ENCODE peak calls at places on chromosome 6, in ten cellular contexts. B is hepatocyte, U is HFFc6, M is brain microvascular endothelial cell, D is tibial artery, W is lower leg skin, O is PC-9, A is stomach, V is PC-3, R is cardiac fibroblast. S is an unnamed sample.

GRCh38 chr6:112022749-112023148 is 31.2 kb upstream of the CCN6 start:
- DNase-seq in B (no peak), U (no peak), M (no peak), D (no peak), W (no peak), O (no peak), A (no peak), V (no peak), R (no peak), S (no peak)

GRCh38 chr6:101445527-101445926 is 52.0 kb downstream of the GRIK2 start:
- DNase-seq in B (no peak), U (peak; percentile 64), M (no peak), D (no peak), W (no peak), O (no peak), A (no peak), V (peak; percentile 28), R (peak; percentile 2), S (no peak)

GRCh38 chr6:54194067-54194466 is 82.8 kb downstream of the MLIP start:
- DNase-seq in B (peak; percentile 30), U (no peak), M (peak; percentile 37), D (no peak), W (no peak), O (no peak), A (no peak), V (peak; percentile 52), R (peak; percentile 46), S (no peak)

GRCh38 chr6:109949281-109950065 is 28.6 kb upstream of the GPR6 start:
- DNase-seq in B (no peak), U (no peak), M (no peak), D (no peak), W (peak; percentile 72), O (no peak), A (no peak), V (no peak), R (no peak), S (no peak)

GRCh38 chr6:154164397-154164796 is 125.4 kb downstream of the OPRM1 start:
- DNase-seq in B (peak; percentile 51), U (no peak), M (peak; percentile 19), D (peak; percentile 82), W (no peak), O (no peak), A (no peak), V (no peak), R (peak; percentile 95), S (no peak)

GRCh38 chr6:31399589-31400466 is 3.6 kb upstream of the MICA start:
- DNase-seq in B (peak; percentile 94), U (peak; percentile 89), M (peak; percentile 89), D (peak; percentile 96), W (peak; percentile 99), O (peak; percentile 88), A (peak; percentile 91), V (peak; percentile 90), R (peak; percentile 94), S (peak; percentile 82)

GRCh38 chr6:116797585-116797984 is 31.3 kb downstream of the GPRC6A start:
- DNase-seq in B (no peak), U (no peak), M (no peak), D (no peak), W (no peak), O (no peak), A (no peak), V (no peak), R (no peak), S (no peak)

GRCh38 chr6:111944541-111944940 is 71.3 kb upstream of the FYN start:
- DNase-seq in B (no peak), U (no peak), M (no peak), D (no peak), W (no peak), O (no peak), A (no peak), V (no peak), R (peak; percentile 49), S (no peak)

GRCh38 chr6:157432861-157433260 is 51.9 kb downstream of the ZDHHC14 start:
- DNase-seq in B (no peak), U (no peak), M (no peak), D (no peak), W (no peak), O (no peak), A (no peak), V (no peak), R (no peak), S (no peak)

GRCh38 chr6:113903666-113904330 is 46.7 kb downstream of the MARCKS start:
- DNase-seq in B (peak; percentile 63), U (no peak), M (no peak), D (peak; percentile 62), W (no peak), O (no peak), A (peak; percentile 25), V (no peak), R (peak; percentile 59), S (no peak)

GRCh38 chr6:3119040-3119723 is 671 bp downstream of the BPHL start:
- DNase-seq in B (peak; percentile 73), U (peak; percentile 33), M (peak; percentile 19), D (no peak), W (peak; percentile 82), O (no peak), A (no peak), V (peak; percentile 35), R (peak; percentile 38), S (no peak)

GRCh38 chr6:29647927-29648642 is 8.8 kb upstream of the MOG start:
- DNase-seq in B (peak; percentile 50), U (peak; percentile 43), M (peak; percentile 21), D (no peak), W (no peak), O (peak; percentile 11), A (no peak), V (peak; percentile 65), R (peak; percentile 59), S (no peak)
- TF ChIP-seq CTCF in B (peak; percentile 55), U (peak; percentile 72), M (peak; percentile 71), D (peak; percentile 44), W (no peak), O (peak; percentile 69), A (peak; percentile 29), V (peak; percentile 80), R (peak; percentile 76), S (no peak)

DNA sequence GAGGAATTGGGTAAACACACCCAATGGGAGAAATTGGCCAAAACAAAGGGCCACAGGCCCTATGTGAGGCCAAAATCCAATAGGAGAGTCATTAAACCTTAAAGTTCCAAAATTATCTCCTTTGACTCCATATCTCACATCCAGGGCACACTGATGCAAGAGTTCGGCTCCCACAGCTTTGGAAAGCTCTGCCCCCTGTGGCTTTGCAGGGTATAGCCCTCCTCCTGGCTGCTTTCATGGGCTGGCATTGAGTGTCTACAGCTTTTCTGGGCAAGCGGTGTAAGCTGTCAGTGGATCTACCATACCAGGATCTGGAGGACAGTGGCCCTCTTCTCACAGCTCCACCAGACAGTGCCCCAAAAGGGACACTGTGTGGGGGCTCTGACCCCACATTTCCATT is 160.5 kb downstream of the ADGRG6 start:
- DNase-seq in B (no peak), U (no peak), M (no peak), D (no peak), W (no peak), O (no peak), A (no peak), V (no peak), R (no peak), S (no peak)
- TF ChIP-seq CTCF in B (peak; percentile 3), U (peak; percentile 25), M (peak; percentile 25), D (no peak), W (no peak), O (peak; percentile 28), A (no peak), V (peak; percentile 24), R (peak; percentile 11), S (no peak)

DNA sequence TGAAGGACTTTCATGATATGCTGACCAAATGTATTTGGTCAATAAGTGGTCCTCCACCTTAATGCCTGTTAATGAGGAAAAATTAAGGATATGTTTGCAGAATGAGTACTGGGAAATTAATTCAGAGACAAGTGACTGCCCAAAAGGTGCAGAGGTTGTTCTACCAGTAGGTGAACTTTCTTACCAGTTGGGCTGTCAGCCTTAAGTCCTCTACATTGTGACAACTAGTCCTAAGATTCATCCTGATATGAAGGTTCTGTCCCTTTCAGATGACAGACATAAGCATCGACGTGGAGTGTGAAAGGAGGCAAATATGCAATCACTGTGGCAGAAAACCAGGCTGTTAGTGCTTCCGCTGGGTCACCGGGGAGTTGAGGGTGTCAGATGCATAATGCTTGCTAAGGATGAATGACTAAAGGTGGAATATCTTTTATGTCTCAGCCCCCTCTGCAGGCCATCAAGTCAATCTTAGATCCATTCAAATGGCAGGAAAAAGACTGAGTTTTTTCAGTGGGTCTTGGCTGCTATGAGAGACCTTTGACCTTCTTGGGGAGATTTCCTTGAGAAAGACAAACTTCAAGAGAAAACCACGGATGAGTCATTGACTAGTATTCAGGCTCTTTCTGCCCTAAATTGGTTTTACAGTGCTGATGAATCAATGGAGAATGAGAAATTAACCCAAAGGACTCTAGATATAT is 226.0 kb downstream of the TPBG start:
- DNase-seq in B (peak; percentile 13), U (peak; percentile 91), M (peak; percentile 79), D (no peak), W (no peak), O (peak; percentile 6), A (no peak), V (peak; percentile 94), R (peak; percentile 47), S (no peak)
- TF ChIP-seq CTCF in B (peak; percentile 18), U (peak; percentile 65), M (peak; percentile 56), D (no peak), W (no peak), O (peak; percentile 42), A (no peak), V (peak; percentile 70), R (no peak), S (no peak)

DNA sequence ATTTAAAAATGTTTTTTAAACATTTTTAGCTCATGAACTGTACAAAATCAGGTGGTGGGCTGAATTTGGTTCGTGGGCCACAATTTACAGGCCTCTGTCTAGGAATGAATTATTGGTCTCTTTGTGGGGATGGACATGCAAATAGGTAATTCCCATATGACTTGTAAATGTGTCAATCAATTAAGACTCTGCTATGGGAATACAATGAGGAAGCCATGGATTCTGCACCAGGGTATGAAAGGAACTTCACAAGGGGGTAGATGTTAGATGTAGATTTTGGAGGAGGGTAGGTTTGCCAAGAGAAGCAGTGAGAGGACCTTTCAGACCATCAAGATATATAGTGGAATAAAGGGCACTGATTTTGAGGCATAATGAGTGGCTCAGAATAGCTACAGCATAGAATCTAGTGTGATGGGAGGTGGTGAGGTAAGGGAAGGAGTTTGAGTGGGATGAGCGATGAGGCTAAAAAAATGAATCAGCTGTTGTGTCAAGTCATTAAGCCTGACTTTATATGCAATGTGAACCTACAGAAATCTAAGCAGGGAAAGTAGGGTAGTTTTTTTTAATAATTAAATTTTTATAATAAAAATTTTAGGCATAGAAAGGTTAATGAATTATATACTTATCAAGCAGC is 32.6 kb upstream of the RNF182 start:
- DNase-seq in B (no peak), U (no peak), M (no peak), D (no peak), W (no peak), O (no peak), A (no peak), V (no peak), R (no peak), S (no peak)
- TF ChIP-seq CTCF in B (no peak), U (no peak), M (no peak), D (no peak), W (no peak), O (no peak), A (no peak), V (no peak), R (no peak), S (no peak)

GRCh38 chr6:169701953-169702639 is at the start of the genes C6orf120 and WDR27:
- DNase-seq in B (peak; percentile 98), U (peak; percentile 96), M (peak; percentile 95), D (peak; percentile 97), W (peak; percentile 99), O (peak; percentile 87), A (peak; percentile 97), V (peak; percentile 93), R (peak; percentile 97), S (peak; percentile 91)
- TF ChIP-seq CTCF in B (peak; percentile 3), U (peak; percentile 20), M (no peak), D (no peak), W (no peak), O (no peak), A (no peak), V (no peak), R (no peak), S (no peak)

S was measured in omental fat pad.